ENCODE peak calls at places on chromosomes 3 and 15, in nine cellular contexts. T is brain microvascular endothelial cell; N is activated B cell treated with CpG ODN at 0.5 μM for 24 hours; S is CD8-positive, alpha-beta T cell; Y is AG04450; F is progenitor cell of endocrine pancreas; R is A549; J is left ventricle myocardium inferior; X is right lobe of liver. B is an unnamed sample.

GRCh38 chr3:98812851-98813374 is 49.8 kb downstream of the ST3GAL6 start:
- DNase-seq in T (no peak), N (no peak), S (no peak), Y (no peak), F (no peak), R (peak; percentile 45), J (no peak), X (peak; percentile 85), B (peak; percentile 71)

GRCh38 chr3:14174483-14174882 is 3.9 kb downstream of the XPC start:
- DNase-seq in T (no peak), N (no peak), S (no peak), Y (no peak), F (no peak), R (no peak), J (no peak), X (no peak), B (peak; percentile 50)

GRCh38 chr3:102016417-102016816 is 167.1 kb downstream of the NFKBIZ start:
- DNase-seq in T (no peak), N (no peak), S (no peak), Y (no peak), F (no peak), R (no peak), J (no peak), X (no peak), B (no peak)

GRCh38 chr15:48592929-48593328 is 52.6 kb downstream of the FBN1 start:
- DNase-seq in T (no peak), N (no peak), S (no peak), Y (no peak), F (no peak), R (no peak), J (no peak), X (no peak), B (no peak)

GRCh38 chr3:113697192-113698090 is 999 bp upstream of the USF3 start:
- DNase-seq in T (no peak), N (peak; percentile 20), S (peak; percentile 56), Y (no peak), F (no peak), R (peak; percentile 36), J (no peak), X (no peak), B (peak; percentile 12)

GRCh38 chr3:99947356-99947755 is 129.7 kb downstream of the CMSS1 start:
- DNase-seq in T (no peak), N (no peak), S (no peak), Y (no peak), F (no peak), R (no peak), J (no peak), X (no peak), B (no peak)

GRCh38 chr15:42233107-42233506 is 25.0 kb upstream of the VPS39 start:
- DNase-seq in T (no peak), N (no peak), S (no peak), Y (no peak), F (no peak), R (no peak), J (no peak), X (no peak), B (no peak)

GRCh38 chr15:68305420-68305871 is 27.9 kb downstream of the FEM1B start:
- DNase-seq in T (no peak), N (no peak), S (peak; percentile 43), Y (no peak), F (no peak), R (no peak), J (no peak), X (no peak), B (no peak)

GRCh38 chr3:184417619-184418327 is 37.9 kb downstream of the CHRD start:
- DNase-seq in T (peak; percentile 48), N (peak; percentile 65), S (peak; percentile 79), Y (peak; percentile 21), F (peak; percentile 52), R (peak; percentile 44), J (peak; percentile 52), X (peak; percentile 73), B (peak; percentile 45)

GRCh38 chr3:49638445-49638844 is 35.7 kb upstream of the APEH start:
- DNase-seq in T (peak; percentile 42), N (no peak), S (no peak), Y (no peak), F (no peak), R (peak; percentile 6), J (no peak), X (no peak), B (peak; percentile 70)

GRCh38 chr3:19202303-19202702 is 54.0 kb downstream of the KCNH8 start:
- DNase-seq in T (no peak), N (no peak), S (no peak), Y (no peak), F (no peak), R (no peak), J (no peak), X (no peak), B (no peak)

GRCh38 chr3:148992027-148992634 is 791 bp downstream of the GYG1 start:
- DNase-seq in T (peak; percentile 29), N (peak; percentile 43), S (no peak), Y (no peak), F (peak; percentile 28), R (peak; percentile 26), J (peak; percentile 57), X (peak; percentile 69), B (peak; percentile 8)

GRCh38 chr3:173690542-173690941 is 293.0 kb downstream of the NLGN1 start:
- DNase-seq in T (no peak), N (no peak), S (no peak), Y (no peak), F (no peak), R (no peak), J (no peak), X (no peak), B (peak; percentile 20)

GRCh38 chr15:42920281-42921048 is at the start of gene TTBK2:
- DNase-seq in T (peak; percentile 98), N (peak; percentile 88), S (peak; percentile 98), Y (peak; percentile 98), F (peak; percentile 97), R (peak; percentile 74), J (peak; percentile 99), X (peak; percentile 99), B (peak; percentile 94)

GRCh38 chr15:70698991-70699390 is 64.4 kb downstream of the UACA start:
- DNase-seq in T (no peak), N (no peak), S (no peak), Y (no peak), F (no peak), R (no peak), J (no peak), X (no peak), B (no peak)

GRCh38 chr3:154745122-154745521 is 315.1 kb upstream of the GPR149 start:
- DNase-seq in T (no peak), N (no peak), S (no peak), Y (no peak), F (no peak), R (no peak), J (no peak), X (no peak), B (no peak)

GRCh38 chr15:77031376-77032050 is 36.6 kb downstream of the PSTPIP1 start:
- DNase-seq in T (no peak), N (peak; percentile 48), S (peak; percentile 64), Y (no peak), F (peak; percentile 8), R (no peak), J (no peak), X (peak; percentile 46), B (no peak)

GRCh38 chr15:77030928-77031375 is 36.0 kb downstream of the PSTPIP1 start:
- DNase-seq in T (no peak), N (no peak), S (peak; percentile 46), Y (no peak), F (peak; percentile 9), R (no peak), J (no peak), X (no peak), B (no peak)

GRCh38 chr15:77032647-77033416 is 37.9 kb downstream of the PSTPIP1 start:
- DNase-seq in T (no peak), N (no peak), S (peak; percentile 45), Y (no peak), F (no peak), R (no peak), J (no peak), X (peak; percentile 42), B (no peak)

GRCh38 chr15:77033417-77033728 is 37.5 kb downstream of the TSPAN3 start:
- DNase-seq in T (no peak), N (peak; percentile 14), S (no peak), Y (no peak), F (no peak), R (no peak), J (no peak), X (peak; percentile 40), B (no peak)

GRCh38 chr15:77032052-77032646 is 37.2 kb downstream of the PSTPIP1 start:
- DNase-seq in T (no peak), N (peak; percentile 14), S (peak; percentile 44), Y (no peak), F (peak; percentile 8), R (no peak), J (no peak), X (peak; percentile 54), B (no peak)
- TF ChIP-seq CTCF in T (no peak), N (no peak), S (no peak), Y (no peak), F (no peak), R (no peak), J (no peak), X (no peak), B (no peak)

DNA sequence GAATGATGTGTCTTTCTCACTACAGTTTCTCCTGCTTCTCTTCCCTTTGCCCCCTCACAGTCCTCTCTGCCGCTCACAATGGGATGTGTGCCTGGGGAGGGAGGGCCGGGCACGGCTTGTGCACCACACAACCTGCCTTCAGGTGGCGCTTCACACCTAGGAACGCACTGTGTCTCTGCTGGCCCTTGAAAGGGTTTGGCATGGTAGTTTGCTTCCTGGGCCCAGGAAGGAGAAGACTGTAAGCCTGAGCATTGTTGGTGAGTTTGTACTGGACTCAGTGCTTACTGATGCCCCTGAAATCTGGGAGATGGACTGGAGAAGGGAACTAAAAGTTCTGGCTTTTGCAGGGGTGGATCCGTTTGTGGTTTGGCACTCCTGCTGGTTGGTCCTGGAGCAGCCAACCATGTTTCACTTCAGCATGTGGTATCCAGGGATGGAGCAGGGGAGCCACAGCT is 9.2 kb downstream of the ALPK3 start:
- DNase-seq in T (no peak), N (no peak), S (no peak), Y (no peak), F (no peak), R (peak; percentile 75), J (no peak), X (no peak), B (peak; percentile 18)
- TF ChIP-seq CTCF in T (peak; percentile 53), N (no peak), S (no peak), Y (peak; percentile 20), F (peak; percentile 46), R (peak; percentile 66), J (peak; percentile 49), X (peak; percentile 63), B (peak; percentile 69)

DNA sequence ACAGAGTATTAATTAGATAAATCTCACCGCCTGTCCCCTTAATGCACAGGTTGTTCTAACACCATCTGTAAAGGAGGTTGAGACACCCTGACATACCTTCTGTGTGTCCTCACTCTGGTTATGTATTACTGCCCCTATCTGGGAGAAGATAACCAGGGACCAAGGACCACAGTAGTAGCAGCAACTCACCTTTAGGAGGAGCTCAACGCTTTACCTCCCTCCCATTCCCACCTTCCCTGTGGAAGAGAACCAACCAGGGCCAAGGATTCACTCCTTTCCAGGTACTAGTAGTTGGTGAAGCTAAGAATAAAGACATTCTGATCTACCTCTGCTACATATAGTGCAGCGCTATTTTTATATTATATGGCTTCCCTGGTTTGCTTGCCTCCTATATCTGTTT is 232.6 kb downstream of the MEX3B start:
- DNase-seq in T (no peak), N (no peak), S (no peak), Y (no peak), F (no peak), R (no peak), J (no peak), X (no peak), B (no peak)
- TF ChIP-seq CTCF in T (peak; percentile 38), N (no peak), S (no peak), Y (peak; percentile 41), F (peak; percentile 49), R (no peak), J (peak; percentile 30), X (no peak), B (no peak)

GRCh38 chr3:119778176-119778575 is 3.7 kb upstream of the NR1I2 start:
- DNase-seq in T (no peak), N (no peak), S (no peak), Y (no peak), F (no peak), R (no peak), J (no peak), X (no peak), B (no peak)
- TF ChIP-seq CTCF in T (no peak), N (no peak), S (no peak), Y (no peak), F (no peak), R (no peak), J (no peak), X (no peak), B (no peak)